ENCODE peak calls at places on chromosomes 2 and 18, in four cellular contexts. E is HepG2, Z is WTC11, M is K562. Q is an unnamed sample.

GRCh38 chr2:33178209-33178608 is 231.5 kb downstream of the LTBP1 start:
- DNase-seq in M (no peak), Z (no peak), E (no peak), Q (no peak)

GRCh38 chr2:134127496-134127895 is 126.4 kb upstream of the MGAT5 start:
- DNase-seq in M (no peak), Z (no peak), E (no peak), Q (no peak)

GRCh38 chr2:157809212-157809611 is 66.9 kb downstream of the ACVR1 start:
- DNase-seq in E (no peak), Z (no peak), M (no peak), Q (no peak)

GRCh38 chr2:43059183-43059897 is 167.1 kb downstream of the ZFP36L2 start:
- DNase-seq in E (no peak), M (peak; percentile 61), Z (no peak), Q (no peak)

GRCh38 chr2:209091026-209091425 is 332.8 kb upstream of the MAP2 start:
- DNase-seq in Z (no peak), E (no peak), M (no peak), Q (no peak)

GRCh38 chr2:182300603-182301002 is 126.2 kb downstream of the PDE1A start:
- DNase-seq in M (no peak), Z (no peak), E (no peak), Q (no peak)

GRCh38 chr2:10452334-10452733 is 4.2 kb upstream of the ODC1 start:
- DNase-seq in M (no peak), Z (no peak), E (peak; percentile 72), Q (peak; percentile 93)

GRCh38 chr2:19805266-19805665 is 96.5 kb downstream of the TTC32 start:
- DNase-seq in M (no peak), E (no peak), Z (no peak), Q (no peak)

GRCh38 chr2:224195954-224196571 is 157.0 kb upstream of the SERPINE2 start:
- DNase-seq in Z (no peak), E (no peak), M (no peak), Q (no peak)

GRCh38 chr18:5585653-5586052 is 41.9 kb upstream of the EPB41L3 start:
- DNase-seq in Z (no peak), M (no peak), E (no peak), Q (no peak)

GRCh38 chr2:191363267-191363666 is 118.1 kb downstream of the MYO1B start:
- DNase-seq in Z (no peak), E (no peak), M (no peak), Q (no peak)

GRCh38 chr2:29482341-29482740 is 367.1 kb downstream of the CLIP4 start:
- DNase-seq in E (no peak), M (no peak), Z (no peak), Q (no peak)

GRCh38 chr2:106104332-106105062 is 89.6 kb downstream of the UXS1 start:
- DNase-seq in Z (peak; percentile 65), M (peak; percentile 76), E (peak; percentile 72), Q (peak; percentile 75)
- TF ChIP-seq HMGXB4 in Z (no peak), M (no peak), E (no peak), Q (no peak)

DNA sequence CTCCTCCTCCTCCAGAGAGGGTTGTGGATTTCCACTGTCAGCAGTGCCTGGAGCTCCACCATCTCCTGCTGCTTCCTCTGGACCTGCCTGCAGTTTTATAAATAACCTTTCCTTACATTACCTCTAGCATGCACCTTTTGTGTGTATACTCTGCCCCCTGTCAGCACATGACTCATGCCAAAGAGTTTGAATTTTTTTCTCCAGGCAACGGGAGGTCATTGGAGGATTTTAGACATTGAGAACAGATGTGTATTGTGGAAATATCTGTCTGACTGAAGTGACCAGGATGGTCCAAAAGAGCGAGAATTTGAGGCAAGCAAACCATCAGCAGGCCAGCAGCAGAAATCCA is 31.7 kb downstream of the IL37 start:
- DNase-seq in M (no peak), Z (no peak), E (peak; percentile 18), Q (no peak)
- TF ChIP-seq USF2 in M (no peak), Z (no peak), E (no peak), Q (no peak)

GRCh38 chr2:145598434-145598833 is 1078.5 kb upstream of the ZEB2 start:
- DNase-seq in Z (no peak), E (no peak), M (no peak), Q (no peak)
- TF ChIP-seq HMGXB4 in Z (no peak), E (no peak), M (no peak), Q (no peak)

GRCh38 chr2:171214093-171214492 is 53.4 kb upstream of the TLK1 start:
- DNase-seq in Z (no peak), E (no peak), M (no peak), Q (no peak)

GRCh38 chr2:171216631-171217030 is 55.9 kb upstream of the TLK1 start:
- DNase-seq in M (no peak), Z (no peak), E (no peak), Q (no peak)

GRCh38 chr2:171217330-171217729 is 56.6 kb upstream of the TLK1 start:
- DNase-seq in Z (no peak), M (no peak), E (no peak), Q (no peak)
- TF ChIP-seq USF2 in Z (no peak), M (no peak), E (no peak), Q (no peak)

GRCh38 chr18:10488022-10488421 is 33.6 kb downstream of the APCDD1 start:
- DNase-seq in Z (no peak), M (no peak), E (no peak), Q (no peak)

GRCh38 chr18:10487161-10487560 is 32.7 kb downstream of the APCDD1 start:
- DNase-seq in E (no peak), Z (no peak), M (no peak), Q (no peak)

GRCh38 chr18:10482363-10482984 is 28.0 kb downstream of the APCDD1 start:
- DNase-seq in Z (no peak), M (no peak), E (no peak), Q (no peak)

GRCh38 chr18:10482985-10483949 is 28.8 kb downstream of the APCDD1 start:
- DNase-seq in M (no peak), Z (no peak), E (no peak), Q (no peak)

GRCh38 chr18:10485475-10485874 is 31.0 kb downstream of the APCDD1 start:
- DNase-seq in Z (no peak), E (no peak), M (no peak), Q (no peak)
- TF ChIP-seq HMGXB4 in Z (no peak), E (no peak), M (no peak), Q (no peak)

DNA sequence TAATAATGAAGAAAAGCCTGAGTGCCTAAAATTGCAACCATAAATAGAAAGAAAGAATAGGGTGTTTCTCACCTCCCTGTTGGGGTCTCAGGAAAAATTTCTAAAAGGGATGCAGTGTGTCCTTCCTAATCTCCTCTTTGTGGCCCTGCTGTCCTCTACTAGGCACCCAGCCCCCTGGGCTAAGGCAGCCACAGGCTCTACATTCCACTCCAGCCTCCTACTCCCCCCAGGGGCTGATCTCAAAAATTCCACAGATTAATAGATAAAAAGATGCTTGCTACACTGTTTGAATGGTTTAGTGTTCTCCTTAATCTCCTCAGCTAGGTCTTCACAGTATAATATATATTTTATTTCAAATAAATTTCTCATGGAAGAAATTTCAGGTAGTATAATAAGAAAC is 17.6 kb downstream of the SATB2 start:
- DNase-seq in E (no peak), M (no peak), Z (no peak), Q (no peak)
- TF ChIP-seq USF2 in E (no peak), M (no peak), Z (no peak), Q (no peak)

Q was measured in A549.